ENCODE peak calls at places on chromosomes 1 and 21, in four cellular contexts. Y is aorta; M is activated naive CD8-positive, alpha-beta T cell treated with anti-CD3 and anti-CD28 coated beads, Interleukin-2, amount 10 ng/mL, durations not matched to agents 7 days and 5 days; C is HepG2. B is an unnamed sample.

GRCh38 chr1:10217748-10218441 is 7.5 kb downstream of the KIF1B start:
- ATAC-seq in M (no peak), C (no peak), Y (no peak), B (no peak)

GRCh38 chr1:229846351-229846750 is 220.3 kb downstream of the URB2 start:
- ATAC-seq in Y (no peak), M (no peak), C (no peak), B (no peak)

GRCh38 chr1:6801998-6802397 is 16.7 kb downstream of the CAMTA1 start:
- ATAC-seq in Y (peak; percentile 11), M (no peak), C (no peak), B (peak; percentile 13)

GRCh38 chr1:192552619-192553225 is 22.9 kb upstream of the RGS1 start:
- ATAC-seq in Y (no peak), M (peak; percentile 43), C (no peak), B (no peak)

GRCh38 chr1:89149229-89149628 is 23.3 kb upstream of the GBP2 start:
- ATAC-seq in Y (peak; percentile 63), C (peak; percentile 99), M (no peak), B (no peak)

GRCh38 chr1:222788328-222789156 is 26.3 kb upstream of the DISP1 start:
- ATAC-seq in C (no peak), Y (no peak), M (no peak), B (peak; percentile 93)

GRCh38 chr1:55816456-55816794 is 601.3 kb upstream of the USP24 start:
- ATAC-seq in M (no peak), Y (no peak), C (no peak), B (no peak)

GRCh38 chr1:12502300-12503109 is 115.5 kb downstream of the DHRS3 start:
- ATAC-seq in M (no peak), C (no peak), Y (no peak), B (peak; percentile 28)

GRCh38 chr21:33078907-33079582 is 9.1 kb downstream of the OLIG1 start:
- ATAC-seq in M (peak; percentile 93), C (peak; percentile 57), Y (no peak), B (peak; percentile 81)

GRCh38 chr1:19466112-19466561 is 19.2 kb downstream of the CAPZB start:
- ATAC-seq in Y (no peak), C (no peak), M (no peak), B (no peak)

GRCh38 chr1:117007719-117008013 is 6.1 kb downstream of the CD101 start:
- ATAC-seq in M (no peak), C (no peak), Y (no peak), B (no peak)

GRCh38 chr1:116962976-116963639 is 38.5 kb upstream of the CD101 start:
- ATAC-seq in M (peak; percentile 72), Y (no peak), C (no peak), B (no peak)

GRCh38 chr1:15350551-15351200 is 59.0 kb upstream of the EFHD2 start:
- ATAC-seq in Y (no peak), M (no peak), C (no peak), B (peak; percentile 78)

GRCh38 chr1:200379431-200379755 is 30.4 kb downstream of the ZNF281 start:
- ATAC-seq in C (no peak), M (no peak), Y (no peak), B (peak; percentile 73)

GRCh38 chr1:201329801-201330200 is 46.5 kb downstream of the PKP1 start:
- ATAC-seq in C (no peak), Y (no peak), M (no peak), B (no peak)

GRCh38 chr1:156246762-156247459 is 945 bp downstream of the PAQR6 start:
- ATAC-seq in M (no peak), C (peak; percentile 1), Y (peak; percentile 52), B (peak; percentile 64)

GRCh38 chr1:67807282-67807681 is 26.0 kb downstream of the GNG12 start:
- ATAC-seq in M (no peak), C (no peak), Y (no peak), B (no peak)

GRCh38 chr21:30719401-30719800 is 824 bp upstream of the KRTAP21-3 start:
- ATAC-seq in C (no peak), Y (no peak), M (no peak), B (no peak)

GRCh38 chr21:46202592-46203202 is 18.4 kb upstream of the SPATC1L start:
- ATAC-seq in Y (no peak), C (no peak), M (no peak), B (no peak)

GRCh38 chr1:30707412-30708360 is 15.7 kb downstream of the MATN1 start:
- ATAC-seq in M (peak; percentile 58), C (peak; percentile 90), Y (peak; percentile 79), B (peak; percentile 77)

GRCh38 chr1:55684131-55684650 is 469.0 kb upstream of the USP24 start:
- ATAC-seq in C (no peak), M (no peak), Y (no peak), B (no peak)

GRCh38 chr1:150352883-150353282 is 11.1 kb upstream of the RPRD2 start:
- ATAC-seq in Y (no peak), C (no peak), M (no peak), B (no peak)